ENCODE peak calls at places on chromosomes 4 and X, in eight cellular contexts. D is naive thymus-derived CD4-positive, alpha-beta T cell; V is NCI-H2227 treated with DMSO at 0.1 percent for 48 hours; L is amniotic stem cell; C is astrocyte of the hippocampus; J is stimulated activated CD4-positive, alpha-beta T cell treated with anti-CD3 and anti-CD28 coated beads, Interleukin-2, amount 100 ng/mL, for 24 hours; T is D341Med; P is stimulated activated CD8-positive, alpha-beta memory T cell treated with anti-CD3 and anti-CD28 coated beads, Interleukin-7, amount 100 ng/mL, for 1 hour. W is an unnamed sample.

GRCh38 chr4:123802933-123803332 is 406.3 kb downstream of the SPRY1 start:
- DNase-seq in D (no peak), V (no peak), L (no peak), C (no peak), J (no peak), T (no peak), P (no peak), W (no peak)

GRCh38 chrX:1393871-1394615 is 2.1 kb upstream of the SLC25A6 start:
- DNase-seq in D (no peak), V (no peak), L (no peak), C (no peak), J (no peak), T (no peak), P (no peak), W (no peak)

GRCh38 chr4:121711263-121712000 is 14.7 kb upstream of the ANXA5 start:
- DNase-seq in D (no peak), V (peak; percentile 53), L (peak; percentile 91), C (peak; percentile 98), J (peak; percentile 37), T (peak; percentile 41), P (no peak), W (peak; percentile 95)

GRCh38 chr4:85039526-85039925 is 73.0 kb upstream of the WDFY3 start:
- DNase-seq in D (no peak), V (no peak), L (no peak), C (no peak), J (no peak), T (no peak), P (no peak), W (no peak)

GRCh38 chrX:46236411-46236810 is 308.8 kb downstream of the ZNF674 start:
- DNase-seq in D (no peak), V (no peak), L (no peak), C (no peak), J (no peak), T (no peak), P (no peak), W (no peak)

GRCh38 chr4:170139764-170140163 is 50.0 kb upstream of the AADAT start:
- DNase-seq in D (no peak), V (no peak), L (no peak), C (no peak), J (no peak), T (no peak), P (no peak), W (no peak)

GRCh38 chrX:38107028-38107427 is 100.7 kb downstream of the SYTL5 start:
- DNase-seq in D (no peak), V (no peak), L (no peak), C (no peak), J (no peak), T (no peak), P (no peak), W (no peak)

GRCh38 chr4:40675166-40675565 is 45.5 kb upstream of the RBM47 start:
- DNase-seq in D (no peak), V (no peak), L (no peak), C (no peak), J (no peak), T (no peak), P (no peak), W (no peak)